ENCODE peak calls at places on chromosomes 6 and 20, in seven cellular contexts. One of them, this sample, is unnamed.

GRCh38 chr6:92126983-92127382 is 1292.4 kb downstream of the EPHA7 start:
- DNase-seq in neuronal stem cell: no peak
- DNase-seq in fibroblast of lung: no peak
- DNase-seq in OCI-LY7: no peak
- DNase-seq in endothelial cell of umbilical vein: no peak
- DNase-seq in neural progenitor cell: no peak
- DNase-seq in HCT116: no peak
- DNase-seq in this sample: no peak

GRCh38 chr20:22607695-22608094 is 23.3 kb upstream of the FOXA2 start:
- DNase-seq in neuronal stem cell: no peak
- DNase-seq in fibroblast of lung: no peak
- DNase-seq in OCI-LY7: no peak
- DNase-seq in endothelial cell of umbilical vein: no peak
- DNase-seq in neural progenitor cell: peak
- DNase-seq in HCT116: no peak
- DNase-seq in this sample: no peak

GRCh38 chr20:57755609-57756008 is 45.8 kb upstream of the PMEPA1 start:
- DNase-seq in neuronal stem cell: no peak
- DNase-seq in fibroblast of lung: no peak
- DNase-seq in OCI-LY7: no peak
- DNase-seq in endothelial cell of umbilical vein: no peak
- DNase-seq in neural progenitor cell: no peak
- DNase-seq in HCT116: no peak
- DNase-seq in this sample: no peak

GRCh38 chr6:131383421-131384411 is 189.3 kb upstream of the ARG1 start:
- DNase-seq in neuronal stem cell: no peak
- DNase-seq in fibroblast of lung: no peak
- DNase-seq in OCI-LY7: no peak
- DNase-seq in endothelial cell of umbilical vein: no peak
- DNase-seq in neural progenitor cell: peak
- DNase-seq in HCT116: no peak
- DNase-seq in this sample: peak

GRCh38 chr6:148557796-148558457 is 188.9 kb upstream of the UST start:
- DNase-seq in neuronal stem cell: no peak
- DNase-seq in fibroblast of lung: no peak
- DNase-seq in OCI-LY7: peak
- DNase-seq in endothelial cell of umbilical vein: no peak
- DNase-seq in neural progenitor cell: no peak
- DNase-seq in HCT116: no peak
- DNase-seq in this sample: peak

GRCh38 chr6:41922154-41922553 is 855 bp downstream of the BYSL start:
- DNase-seq in neuronal stem cell: no peak
- DNase-seq in fibroblast of lung: no peak
- DNase-seq in OCI-LY7: no peak
- DNase-seq in endothelial cell of umbilical vein: no peak
- DNase-seq in neural progenitor cell: no peak
- DNase-seq in HCT116: no peak
- DNase-seq in this sample: peak

GRCh38 chr20:57389695-57390603 is 1.2 kb upstream of the RBM38 start:
- DNase-seq in neuronal stem cell: peak
- DNase-seq in fibroblast of lung: no peak
- DNase-seq in OCI-LY7: no peak
- DNase-seq in endothelial cell of umbilical vein: peak
- DNase-seq in neural progenitor cell: peak
- DNase-seq in HCT116: no peak
- DNase-seq in this sample: no peak

GRCh38 chr6:52564856-52565255 is 12.0 kb downstream of the TRAM2 start:
- DNase-seq in neuronal stem cell: no peak
- DNase-seq in fibroblast of lung: no peak
- DNase-seq in OCI-LY7: no peak
- DNase-seq in endothelial cell of umbilical vein: no peak
- DNase-seq in neural progenitor cell: no peak
- DNase-seq in HCT116: no peak
- DNase-seq in this sample: no peak

GRCh38 chr20:17281478-17281877 is 54.6 kb downstream of the PCSK2 start:
- DNase-seq in neuronal stem cell: no peak
- DNase-seq in fibroblast of lung: no peak
- DNase-seq in OCI-LY7: peak
- DNase-seq in endothelial cell of umbilical vein: no peak
- DNase-seq in neural progenitor cell: peak
- DNase-seq in HCT116: peak
- DNase-seq in this sample: peak

GRCh38 chr20:40319741-40320499 is 369.1 kb downstream of the MAFB start:
- DNase-seq in neuronal stem cell: no peak
- DNase-seq in fibroblast of lung: no peak
- DNase-seq in OCI-LY7: no peak
- DNase-seq in endothelial cell of umbilical vein: no peak
- DNase-seq in neural progenitor cell: no peak
- DNase-seq in HCT116: no peak
- DNase-seq in this sample: no peak

GRCh38 chr20:59977086-59977485 is 18.9 kb downstream of the CDH26 start:
- DNase-seq in neuronal stem cell: no peak
- DNase-seq in fibroblast of lung: no peak
- DNase-seq in OCI-LY7: no peak
- DNase-seq in endothelial cell of umbilical vein: no peak
- DNase-seq in neural progenitor cell: no peak
- DNase-seq in HCT116: no peak
- DNase-seq in this sample: no peak

GRCh38 chr6:15922510-15923307 is 206.2 kb upstream of the MYLIP start:
- DNase-seq in neuronal stem cell: no peak
- DNase-seq in fibroblast of lung: no peak
- DNase-seq in OCI-LY7: no peak
- DNase-seq in endothelial cell of umbilical vein: peak
- DNase-seq in neural progenitor cell: no peak
- DNase-seq in HCT116: no peak
- DNase-seq in this sample: peak

GRCh38 chr6:31651602-31652191 is 764 bp downstream of the BAG6 start:
- DNase-seq in neuronal stem cell: no peak
- DNase-seq in fibroblast of lung: peak
- DNase-seq in OCI-LY7: no peak
- DNase-seq in endothelial cell of umbilical vein: peak
- DNase-seq in neural progenitor cell: peak
- DNase-seq in HCT116: peak
- DNase-seq in this sample: peak

GRCh38 chr6:29748391-29749352 is 25.4 kb downstream of the HLA-F start:
- DNase-seq in neuronal stem cell: peak
- DNase-seq in fibroblast of lung: peak
- DNase-seq in OCI-LY7: peak
- DNase-seq in endothelial cell of umbilical vein: peak
- DNase-seq in neural progenitor cell: peak
- DNase-seq in HCT116: peak
- DNase-seq in this sample: peak

GRCh38 chr20:16803965-16804792 is 56.0 kb downstream of the OTOR start:
- DNase-seq in neuronal stem cell: peak
- DNase-seq in fibroblast of lung: peak
- DNase-seq in OCI-LY7: peak
- DNase-seq in endothelial cell of umbilical vein: peak
- DNase-seq in neural progenitor cell: peak
- DNase-seq in HCT116: peak
- DNase-seq in this sample: peak

GRCh38 chr20:62922451-62922921 is 3.8 kb downstream of the DIDO1 start:
- DNase-seq in neuronal stem cell: no peak
- DNase-seq in fibroblast of lung: no peak
- DNase-seq in OCI-LY7: peak
- DNase-seq in endothelial cell of umbilical vein: no peak
- DNase-seq in neural progenitor cell: no peak
- DNase-seq in HCT116: no peak
- DNase-seq in this sample: peak

GRCh38 chr20:63082308-63082938 is 75.7 kb upstream of the BHLHE23 start:
- DNase-seq in neuronal stem cell: peak
- DNase-seq in fibroblast of lung: no peak
- DNase-seq in OCI-LY7: peak
- DNase-seq in endothelial cell of umbilical vein: no peak
- DNase-seq in neural progenitor cell: peak
- DNase-seq in HCT116: no peak
- DNase-seq in this sample: peak

GRCh38 chr6:108966236-108966635 is 118.0 kb downstream of the ARMC2 start:
- DNase-seq in neuronal stem cell: no peak
- DNase-seq in fibroblast of lung: no peak
- DNase-seq in OCI-LY7: no peak
- DNase-seq in endothelial cell of umbilical vein: no peak
- DNase-seq in neural progenitor cell: no peak
- DNase-seq in HCT116: no peak
- DNase-seq in this sample: no peak

GRCh38 chr20:9969626-9970025 is 65.2 kb upstream of the ANKEF1 start:
- DNase-seq in neuronal stem cell: no peak
- DNase-seq in fibroblast of lung: no peak
- DNase-seq in OCI-LY7: no peak
- DNase-seq in endothelial cell of umbilical vein: no peak
- DNase-seq in neural progenitor cell: no peak
- DNase-seq in HCT116: no peak
- DNase-seq in this sample: no peak

GRCh38 chr6:12245763-12246720 is 44.1 kb upstream of the EDN1 start:
- DNase-seq in neuronal stem cell: no peak
- DNase-seq in fibroblast of lung: no peak
- DNase-seq in OCI-LY7: no peak
- DNase-seq in endothelial cell of umbilical vein: peak
- DNase-seq in neural progenitor cell: peak
- DNase-seq in HCT116: no peak
- DNase-seq in this sample: peak

DNA sequence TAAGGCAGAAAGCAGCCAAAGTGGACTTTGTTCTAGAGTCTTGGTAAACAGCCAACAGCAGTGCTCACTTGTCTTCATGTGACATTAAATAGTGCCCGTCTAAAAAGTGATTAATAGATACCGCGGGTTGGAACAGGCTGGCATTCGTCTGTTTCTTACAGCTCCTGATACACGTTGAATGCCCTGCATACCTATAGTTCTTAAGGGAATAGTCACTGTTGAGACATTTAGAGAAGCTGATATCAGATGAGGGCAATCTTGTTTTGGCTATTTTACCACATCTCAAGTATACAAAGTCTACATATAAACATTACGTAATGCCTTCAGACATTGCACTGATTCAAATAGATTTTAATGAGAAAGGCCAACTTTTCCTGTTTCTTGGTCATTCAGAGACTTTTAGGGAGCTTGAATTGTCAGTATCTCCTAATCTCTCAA is 374.9 kb upstream of the FLRT3 start:
- DNase-seq in neuronal stem cell: peak
- DNase-seq in fibroblast of lung: peak
- DNase-seq in OCI-LY7: no peak
- DNase-seq in endothelial cell of umbilical vein: no peak
- DNase-seq in neural progenitor cell: peak
- DNase-seq in HCT116: no peak
- DNase-seq in this sample: peak
- H3K27ac ChIP-seq in neuronal stem cell: peak
- H3K27ac ChIP-seq in fibroblast of lung: no peak
- H3K27ac ChIP-seq in OCI-LY7: no peak
- H3K27ac ChIP-seq in endothelial cell of umbilical vein: no peak
- H3K27ac ChIP-seq in neural progenitor cell: peak
- H3K27ac ChIP-seq in HCT116: no peak
- H3K27ac ChIP-seq in this sample: no peak

GRCh38 chr6:37243131-37243815 is 14.3 kb upstream of the TBC1D22B start:
- DNase-seq in neuronal stem cell: no peak
- DNase-seq in fibroblast of lung: no peak
- DNase-seq in OCI-LY7: no peak
- DNase-seq in endothelial cell of umbilical vein: no peak
- DNase-seq in neural progenitor cell: no peak
- DNase-seq in HCT116: no peak
- DNase-seq in this sample: no peak

GRCh38 chr6:37242429-37243052 is 15.0 kb upstream of the TBC1D22B start:
- DNase-seq in neuronal stem cell: no peak
- DNase-seq in fibroblast of lung: peak
- DNase-seq in OCI-LY7: no peak
- DNase-seq in endothelial cell of umbilical vein: peak
- DNase-seq in neural progenitor cell: no peak
- DNase-seq in HCT116: peak
- DNase-seq in this sample: peak

GRCh38 chr6:37243816-37244370 is 13.7 kb upstream of the TBC1D22B start:
- DNase-seq in neuronal stem cell: no peak
- DNase-seq in fibroblast of lung: no peak
- DNase-seq in OCI-LY7: no peak
- DNase-seq in endothelial cell of umbilical vein: no peak
- DNase-seq in neural progenitor cell: no peak
- DNase-seq in HCT116: no peak
- DNase-seq in this sample: no peak

GRCh38 chr6:37241131-37241530 is 16.4 kb upstream of the TBC1D22B start:
- DNase-seq in neuronal stem cell: no peak
- DNase-seq in fibroblast of lung: no peak
- DNase-seq in OCI-LY7: no peak
- DNase-seq in endothelial cell of umbilical vein: no peak
- DNase-seq in neural progenitor cell: no peak
- DNase-seq in HCT116: no peak
- DNase-seq in this sample: no peak

GRCh38 chr6:37242042-37242428 is 15.5 kb upstream of the TBC1D22B start:
- DNase-seq in neuronal stem cell: no peak
- DNase-seq in fibroblast of lung: no peak
- DNase-seq in OCI-LY7: no peak
- DNase-seq in endothelial cell of umbilical vein: no peak
- DNase-seq in neural progenitor cell: no peak
- DNase-seq in HCT116: no peak
- DNase-seq in this sample: no peak
- H2AFZ ChIP-seq in neuronal stem cell: peak
- H2AFZ ChIP-seq in fibroblast of lung: no peak
- H2AFZ ChIP-seq in OCI-LY7: no peak
- H2AFZ ChIP-seq in endothelial cell of umbilical vein: peak
- H2AFZ ChIP-seq in neural progenitor cell: peak
- H2AFZ ChIP-seq in HCT116: no peak
- H2AFZ ChIP-seq in this sample: no peak

GRCh38 chr6:166958926-166959861 is 2.8 kb upstream of the RNASET2 start:
- DNase-seq in neuronal stem cell: no peak
- DNase-seq in fibroblast of lung: no peak
- DNase-seq in OCI-LY7: peak
- DNase-seq in endothelial cell of umbilical vein: peak
- DNase-seq in neural progenitor cell: no peak
- DNase-seq in HCT116: no peak
- DNase-seq in this sample: no peak
- H3K27ac ChIP-seq in neuronal stem cell: no peak
- H3K27ac ChIP-seq in fibroblast of lung: no peak
- H3K27ac ChIP-seq in OCI-LY7: peak
- H3K27ac ChIP-seq in endothelial cell of umbilical vein: peak
- H3K27ac ChIP-seq in neural progenitor cell: no peak
- H3K27ac ChIP-seq in HCT116: no peak
- H3K27ac ChIP-seq in this sample: no peak

GRCh38 chr20:1995531-1996310 is 1.9 kb upstream of the PDYN start:
- DNase-seq in neuronal stem cell: no peak
- DNase-seq in fibroblast of lung: no peak
- DNase-seq in OCI-LY7: no peak
- DNase-seq in endothelial cell of umbilical vein: no peak
- DNase-seq in neural progenitor cell: no peak
- DNase-seq in HCT116: no peak
- DNase-seq in this sample: no peak

GRCh38 chr20:2000286-2000685 is 6.4 kb upstream of the PDYN start:
- DNase-seq in neuronal stem cell: no peak
- DNase-seq in fibroblast of lung: no peak
- DNase-seq in OCI-LY7: no peak
- DNase-seq in endothelial cell of umbilical vein: no peak
- DNase-seq in neural progenitor cell: no peak
- DNase-seq in HCT116: no peak
- DNase-seq in this sample: no peak

GRCh38 chr20:1997483-1998192 is 3.8 kb upstream of the PDYN start:
- DNase-seq in neuronal stem cell: no peak
- DNase-seq in fibroblast of lung: no peak
- DNase-seq in OCI-LY7: no peak
- DNase-seq in endothelial cell of umbilical vein: no peak
- DNase-seq in neural progenitor cell: no peak
- DNase-seq in HCT116: no peak
- DNase-seq in this sample: no peak

GRCh38 chr20:1998715-1999114 is 4.9 kb upstream of the PDYN start:
- DNase-seq in neuronal stem cell: no peak
- DNase-seq in fibroblast of lung: no peak
- DNase-seq in OCI-LY7: no peak
- DNase-seq in endothelial cell of umbilical vein: no peak
- DNase-seq in neural progenitor cell: no peak
- DNase-seq in HCT116: no peak
- DNase-seq in this sample: no peak

GRCh38 chr20:1998193-1998520 is 4.3 kb upstream of the PDYN start:
- DNase-seq in neuronal stem cell: no peak
- DNase-seq in fibroblast of lung: no peak
- DNase-seq in OCI-LY7: no peak
- DNase-seq in endothelial cell of umbilical vein: no peak
- DNase-seq in neural progenitor cell: no peak
- DNase-seq in HCT116: no peak
- DNase-seq in this sample: no peak
- H2AFZ ChIP-seq in neuronal stem cell: no peak
- H2AFZ ChIP-seq in fibroblast of lung: no peak
- H2AFZ ChIP-seq in OCI-LY7: no peak
- H2AFZ ChIP-seq in endothelial cell of umbilical vein: no peak
- H2AFZ ChIP-seq in neural progenitor cell: no peak
- H2AFZ ChIP-seq in HCT116: no peak
- H2AFZ ChIP-seq in this sample: no peak